ENCODE peak calls at places on chromosomes 16 and 17, in seven cellular contexts. One of them, this sample, is unnamed.

GRCh38 chr16:3049921-3050481 is 3.6 kb downstream of the MMP25 start:
- DNase-seq in HCT116: no peak
- DNase-seq in GM12878: no peak
- DNase-seq in SK-N-SH: no peak
- DNase-seq in H1: no peak
- DNase-seq in HepG2: no peak
- DNase-seq in K562: no peak
- DNase-seq in this sample: no peak

GRCh38 chr16:21205303-21205702 is 6.1 kb downstream of the ZP2 start:
- DNase-seq in SK-N-SH: no peak
- DNase-seq in HepG2: peak; percentile 59
- DNase-seq in H1: no peak
- DNase-seq in HCT116: no peak
- DNase-seq in GM12878: no peak
- DNase-seq in K562: no peak
- DNase-seq in this sample: no peak

GRCh38 chr16:30663038-30663437 is 4.8 kb downstream of the FBRS start:
- DNase-seq in GM12878: no peak
- DNase-seq in H1: no peak
- DNase-seq in K562: no peak
- DNase-seq in HepG2: no peak
- DNase-seq in HCT116: no peak
- DNase-seq in SK-N-SH: no peak
- DNase-seq in this sample: no peak

GRCh38 chr16:49588729-49589384 is 215.3 kb downstream of the C16orf78 start:
- DNase-seq in GM12878: no peak
- DNase-seq in H1: no peak
- DNase-seq in SK-N-SH: no peak
- DNase-seq in HCT116: no peak
- DNase-seq in HepG2: no peak
- DNase-seq in K562: no peak
- DNase-seq in this sample: no peak

GRCh38 chr16:72189865-72190371 is 18.0 kb upstream of the PMFBP1 start:
- DNase-seq in HepG2: no peak
- DNase-seq in K562: no peak
- DNase-seq in SK-N-SH: no peak
- DNase-seq in H1: no peak
- DNase-seq in HCT116: no peak
- DNase-seq in GM12878: no peak
- DNase-seq in this sample: no peak

GRCh38 chr16:7227193-7227825 is 105.3 kb upstream of the RBFOX1 start:
- DNase-seq in K562: no peak
- DNase-seq in GM12878: no peak
- DNase-seq in HepG2: no peak
- DNase-seq in SK-N-SH: no peak
- DNase-seq in H1: peak; percentile 23
- DNase-seq in HCT116: no peak
- DNase-seq in this sample: no peak

GRCh38 chr16:69344171-69344570 is 4.6 kb downstream of the NIP7 start:
- DNase-seq in K562: no peak
- DNase-seq in GM12878: no peak
- DNase-seq in HepG2: no peak
- DNase-seq in SK-N-SH: no peak
- DNase-seq in H1: no peak
- DNase-seq in HCT116: no peak
- DNase-seq in this sample: no peak

GRCh38 chr16:69187387-69187890 is 475 bp downstream of the SNTB2 start:
- DNase-seq in GM12878: no peak
- DNase-seq in K562: peak; percentile 71
- DNase-seq in HepG2: no peak
- DNase-seq in SK-N-SH: peak; percentile 87
- DNase-seq in HCT116: no peak
- DNase-seq in H1: no peak
- DNase-seq in this sample: peak; percentile 52

GRCh38 chr16:87238371-87238715 is 78.8 kb downstream of the C16orf95 start:
- DNase-seq in HepG2: no peak
- DNase-seq in GM12878: no peak
- DNase-seq in K562: no peak
- DNase-seq in SK-N-SH: no peak
- DNase-seq in HCT116: no peak
- DNase-seq in H1: no peak
- DNase-seq in this sample: no peak

GRCh38 chr17:77363821-77364361 is 223.1 kb downstream of the SEC14L1 start:
- DNase-seq in HCT116: no peak
- DNase-seq in K562: peak; percentile 72
- DNase-seq in SK-N-SH: peak; percentile 89
- DNase-seq in GM12878: no peak
- DNase-seq in H1: no peak
- DNase-seq in HepG2: peak; percentile 71
- DNase-seq in this sample: no peak

GRCh38 chr17:79405823-79406222 is 205.0 kb downstream of the RBFOX3 start:
- DNase-seq in HCT116: no peak
- DNase-seq in HepG2: no peak
- DNase-seq in GM12878: no peak
- DNase-seq in H1: no peak
- DNase-seq in K562: no peak
- DNase-seq in SK-N-SH: no peak
- DNase-seq in this sample: no peak

GRCh38 chr16:21001262-21001661 is 100.7 kb downstream of the LYRM1 start:
- DNase-seq in H1: no peak
- DNase-seq in HCT116: peak; percentile 38
- DNase-seq in K562: peak; percentile 31
- DNase-seq in GM12878: no peak
- DNase-seq in HepG2: peak; percentile 46
- DNase-seq in SK-N-SH: peak; percentile 26
- DNase-seq in this sample: no peak

GRCh38 chr17:34816806-34817205 is 144.5 kb downstream of the CCT6B start:
- DNase-seq in K562: no peak
- DNase-seq in SK-N-SH: no peak
- DNase-seq in HepG2: no peak
- DNase-seq in GM12878: no peak
- DNase-seq in H1: no peak
- DNase-seq in HCT116: no peak
- DNase-seq in this sample: no peak

GRCh38 chr17:74547736-74548135 is 1.8 kb upstream of the CD300C start:
- DNase-seq in K562: no peak
- DNase-seq in SK-N-SH: no peak
- DNase-seq in HCT116: no peak
- DNase-seq in GM12878: no peak
- DNase-seq in H1: no peak
- DNase-seq in HepG2: no peak
- DNase-seq in this sample: no peak

GRCh38 chr17:17125136-17126084 is 80.7 kb downstream of the PLD6 start:
- DNase-seq in H1: no peak
- DNase-seq in GM12878: no peak
- DNase-seq in HepG2: no peak
- DNase-seq in HCT116: no peak
- DNase-seq in K562: no peak
- DNase-seq in SK-N-SH: peak; percentile 72
- DNase-seq in this sample: no peak

GRCh38 chr17:8965394-8966168 is at the start of gene PIK3R5:
- DNase-seq in SK-N-SH: peak; percentile 60
- DNase-seq in GM12878: no peak
- DNase-seq in HepG2: no peak
- DNase-seq in K562: peak; percentile 77
- DNase-seq in HCT116: no peak
- DNase-seq in H1: peak; percentile 63
- DNase-seq in this sample: peak; percentile 87

GRCh38 chr17:8963017-8963416 is 2.5 kb downstream of the PIK3R5 start:
- DNase-seq in H1: no peak
- DNase-seq in K562: no peak
- DNase-seq in SK-N-SH: no peak
- DNase-seq in HepG2: no peak
- DNase-seq in HCT116: no peak
- DNase-seq in GM12878: no peak
- DNase-seq in this sample: no peak

GRCh38 chr17:8963665-8964258 is 1.7 kb downstream of the PIK3R5 start:
- DNase-seq in HepG2: no peak
- DNase-seq in SK-N-SH: no peak
- DNase-seq in HCT116: no peak
- DNase-seq in H1: no peak
- DNase-seq in GM12878: no peak
- DNase-seq in K562: no peak
- DNase-seq in this sample: no peak

GRCh38 chr17:8966926-8967325 is 1.4 kb upstream of the PIK3R5 start:
- DNase-seq in K562: no peak
- DNase-seq in SK-N-SH: no peak
- DNase-seq in GM12878: no peak
- DNase-seq in HepG2: no peak
- DNase-seq in H1: no peak
- DNase-seq in HCT116: no peak
- DNase-seq in this sample: no peak

GRCh38 chr17:8964801-8965393 is 610 bp downstream of the PIK3R5 start:
- DNase-seq in HCT116: no peak
- DNase-seq in HepG2: no peak
- DNase-seq in K562: no peak
- DNase-seq in GM12878: no peak
- DNase-seq in SK-N-SH: no peak
- DNase-seq in H1: no peak
- DNase-seq in this sample: no peak
- TF ChIP-seq JUND in HCT116: no peak
- TF ChIP-seq JUND in HepG2: no peak
- TF ChIP-seq JUND in K562: no peak
- TF ChIP-seq JUND in GM12878: no peak
- TF ChIP-seq JUND in SK-N-SH: no peak
- TF ChIP-seq JUND in H1: no peak
- TF ChIP-seq JUND in this sample: no peak

GRCh38 chr17:42313773-42314566 is 25.7 kb downstream of the STAT5A start:
- DNase-seq in HCT116: no peak
- DNase-seq in SK-N-SH: no peak
- DNase-seq in K562: peak; percentile 34
- DNase-seq in H1: no peak
- DNase-seq in HepG2: no peak
- DNase-seq in GM12878: no peak
- DNase-seq in this sample: no peak
- TF ChIP-seq JUND in HCT116: no peak
- TF ChIP-seq JUND in SK-N-SH: no peak
- TF ChIP-seq JUND in K562: peak; percentile 19
- TF ChIP-seq JUND in H1: no peak
- TF ChIP-seq JUND in HepG2: no peak
- TF ChIP-seq JUND in GM12878: no peak
- TF ChIP-seq JUND in this sample: no peak

GRCh38 chr17:20085283-20085875 is 76.2 kb downstream of the SPECC1 start:
- DNase-seq in HCT116: no peak
- DNase-seq in H1: no peak
- DNase-seq in SK-N-SH: no peak
- DNase-seq in K562: no peak
- DNase-seq in GM12878: no peak
- DNase-seq in HepG2: no peak
- DNase-seq in this sample: no peak

GRCh38 chr17:20083460-20083859 is 74.3 kb downstream of the SPECC1 start:
- DNase-seq in HepG2: no peak
- DNase-seq in H1: no peak
- DNase-seq in SK-N-SH: no peak
- DNase-seq in K562: no peak
- DNase-seq in HCT116: no peak
- DNase-seq in GM12878: no peak
- DNase-seq in this sample: no peak

GRCh38 chr17:20084621-20085282 is 75.6 kb downstream of the SPECC1 start:
- DNase-seq in K562: no peak
- DNase-seq in GM12878: no peak
- DNase-seq in SK-N-SH: no peak
- DNase-seq in HCT116: no peak
- DNase-seq in HepG2: no peak
- DNase-seq in H1: no peak
- DNase-seq in this sample: no peak

GRCh38 chr17:20087538-20088250 is 78.5 kb downstream of the SPECC1 start:
- DNase-seq in HCT116: no peak
- DNase-seq in H1: no peak
- DNase-seq in SK-N-SH: no peak
- DNase-seq in K562: no peak
- DNase-seq in HepG2: no peak
- DNase-seq in GM12878: no peak
- DNase-seq in this sample: no peak

GRCh38 chr17:20086416-20087074 is 77.4 kb downstream of the SPECC1 start:
- DNase-seq in HepG2: no peak
- DNase-seq in SK-N-SH: peak; percentile 55
- DNase-seq in HCT116: no peak
- DNase-seq in K562: no peak
- DNase-seq in H1: no peak
- DNase-seq in GM12878: no peak
- DNase-seq in this sample: no peak
- TF ChIP-seq JUND in HepG2: no peak
- TF ChIP-seq JUND in SK-N-SH: no peak
- TF ChIP-seq JUND in HCT116: no peak
- TF ChIP-seq JUND in K562: no peak
- TF ChIP-seq JUND in H1: no peak
- TF ChIP-seq JUND in GM12878: no peak
- TF ChIP-seq JUND in this sample: no peak

GRCh38 chr17:45409659-45410076 is 23.0 kb downstream of the ARHGAP27 start:
- DNase-seq in SK-N-SH: no peak
- DNase-seq in K562: no peak
- DNase-seq in H1: no peak
- DNase-seq in HCT116: no peak
- DNase-seq in HepG2: no peak
- DNase-seq in GM12878: no peak
- DNase-seq in this sample: no peak

GRCh38 chr17:45410144-45411091 is 22.3 kb downstream of the ARHGAP27 start:
- DNase-seq in HCT116: no peak
- DNase-seq in SK-N-SH: peak; percentile 59
- DNase-seq in HepG2: no peak
- DNase-seq in GM12878: no peak
- DNase-seq in K562: no peak
- DNase-seq in H1: no peak
- DNase-seq in this sample: no peak

GRCh38 chr17:45413498-45413923 is 19.2 kb downstream of the ARHGAP27 start:
- DNase-seq in GM12878: no peak
- DNase-seq in K562: no peak
- DNase-seq in SK-N-SH: no peak
- DNase-seq in HCT116: no peak
- DNase-seq in H1: no peak
- DNase-seq in HepG2: peak; percentile 57
- DNase-seq in this sample: no peak

GRCh38 chr17:45408611-45409421 is 23.9 kb downstream of the ARHGAP27 start:
- DNase-seq in H1: no peak
- DNase-seq in HepG2: no peak
- DNase-seq in HCT116: no peak
- DNase-seq in GM12878: no peak
- DNase-seq in SK-N-SH: no peak
- DNase-seq in K562: no peak
- DNase-seq in this sample: peak; percentile 77

GRCh38 chr17:45411348-45412105 is 21.1 kb downstream of the ARHGAP27 start:
- DNase-seq in H1: no peak
- DNase-seq in HCT116: no peak
- DNase-seq in GM12878: no peak
- DNase-seq in K562: no peak
- DNase-seq in SK-N-SH: no peak
- DNase-seq in HepG2: no peak
- DNase-seq in this sample: peak; percentile 44
- TF ChIP-seq JUND in H1: no peak
- TF ChIP-seq JUND in HCT116: no peak
- TF ChIP-seq JUND in GM12878: no peak
- TF ChIP-seq JUND in K562: no peak
- TF ChIP-seq JUND in SK-N-SH: no peak
- TF ChIP-seq JUND in HepG2: no peak
- TF ChIP-seq JUND in this sample: no peak